ENCODE peak calls at places on chromosomes 6 and 20, in seven cellular contexts. H is activated B cell treated with CpG ODN at 0.5 μM for 24 hours; D is mesendoderm; S is activated CD4-positive, alpha-beta T cell treated with anti-CD3 and anti-CD28 coated beads, Interleukin-2, amount 50 U/mL, for 1 hour; Y is AG09319; W is substantia nigra; J is HCEC 1CT. B is an unnamed sample.

GRCh38 chr6:4844108-4844507 is 67.9 kb downstream of the CDYL start:
- DNase-seq in H (no peak), W (no peak), J (no peak), D (peak; percentile 67), S (no peak), Y (no peak), B (no peak)

GRCh38 chr20:62309947-62310756 is 7.4 kb downstream of the ADRM1 start:
- DNase-seq in D (no peak), S (no peak), W (peak; percentile 62), H (no peak), Y (no peak), J (no peak), B (no peak)

GRCh38 chr20:62480318-62480717 is 4.5 kb upstream of the GATA5 start:
- DNase-seq in S (no peak), W (no peak), D (no peak), H (no peak), J (no peak), Y (no peak), B (no peak)

GRCh38 chr6:88843040-88843439 is 120.4 kb downstream of the RNGTT start:
- DNase-seq in H (no peak), S (no peak), D (no peak), J (peak; percentile 88), W (no peak), Y (peak; percentile 65), B (no peak)

GRCh38 chr6:40477246-40478126 is 109.7 kb downstream of the LRFN2 start:
- DNase-seq in J (no peak), H (no peak), W (no peak), S (peak; percentile 16), Y (no peak), D (peak; percentile 83), B (no peak)

GRCh38 chr20:50115591-50116367 is 2.8 kb upstream of the UBE2V1 start:
- DNase-seq in W (peak; percentile 99), D (peak; percentile 97), S (peak; percentile 88), J (peak; percentile 98), Y (peak; percentile 92), H (peak; percentile 80), B (peak; percentile 84)

GRCh38 chr6:19697744-19698290 is 139.4 kb upstream of the ID4 start:
- DNase-seq in W (no peak), H (no peak), S (no peak), Y (peak; percentile 27), D (no peak), J (peak; percentile 82), B (no peak)

GRCh38 chr6:44104661-44105060 is 22.6 kb downstream of the MRPL14 start:
- DNase-seq in W (peak; percentile 18), S (no peak), D (no peak), J (no peak), H (no peak), Y (no peak), B (no peak)

GRCh38 chr20:57671662-57672061 is 38.2 kb downstream of the PMEPA1 start:
- DNase-seq in D (no peak), S (no peak), W (no peak), Y (no peak), J (no peak), H (no peak), B (no peak)